ENCODE peak calls at places on chromosomes 11 and 22, in ten cellular contexts. U is esophagus squamous epithelium; G is cardiac muscle cell; S is mucosa of descending colon; L is CD8-positive, alpha-beta T cell; I is neural progenitor cell; A is left lung; Y is mammary epithelial cell; K is HAP-1; W is HCT116. J is an unnamed sample. For H3K9me3, the result is how much of the 10 kb centered on the place peaks cover.

GRCh38 chr22:35839811-35840739 is 122.4 kb downstream of the APOL5 start:
- DNase-seq in U (peak), G (peak), S (peak), L (no peak), I (peak), A (peak), Y (peak), K (peak), W (peak), J (no peak)

GRCh38 chr11:62724171-62724570 is 3.1 kb downstream of the HNRNPUL2 start:
- DNase-seq in U (no peak), G (no peak), S (no peak), L (no peak), I (no peak), A (no peak), Y (no peak), K (no peak), W (no peak), J (no peak)

GRCh38 chr22:50674606-50675552 is 2.3 kb downstream of the SHANK3 start:
- DNase-seq in U (no peak), G (peak), S (peak), L (no peak), I (peak), A (peak), Y (peak), K (peak), W (peak), J (no peak)

GRCh38 chr11:98227266-98227665 is 793.5 kb upstream of the CNTN5 start:
- DNase-seq in U (no peak), G (no peak), S (no peak), L (no peak), I (no peak), A (no peak), Y (no peak), K (no peak), W (no peak), J (no peak)

GRCh38 chr11:126607374-126607773 is 251.9 kb downstream of the ST3GAL4 start:
- DNase-seq in U (no peak), G (peak), S (peak), L (no peak), I (peak), A (no peak), Y (peak), K (peak), W (peak), J (no peak)

GRCh38 chr11:73393479-73394415 is 17.5 kb downstream of the RELT start:
- DNase-seq in U (peak), G (peak), S (peak), L (peak), I (peak), A (no peak), Y (peak), K (no peak), W (peak), J (peak)

GRCh38 chr11:123316003-123316402 is 114.1 kb upstream of the GRAMD1B start:
- DNase-seq in U (no peak), G (no peak), S (no peak), L (no peak), I (no peak), A (no peak), Y (no peak), K (no peak), W (no peak), J (no peak)

GRCh38 chr22:19174106-19175025 is 4.2 kb downstream of the SLC25A1 start:
- DNase-seq in U (no peak), G (no peak), S (no peak), L (no peak), I (peak), A (no peak), Y (peak), K (no peak), W (no peak), J (no peak)

GRCh38 chr11:77205467-77206263 is 77.6 kb downstream of the MYO7A start:
- DNase-seq in U (no peak), G (no peak), S (no peak), L (no peak), I (no peak), A (no peak), Y (no peak), K (no peak), W (no peak), J (no peak)

GRCh38 chr11:19779740-19780139 is 67.1 kb downstream of the NAV2 start:
- DNase-seq in U (no peak), G (no peak), S (no peak), L (no peak), I (no peak), A (no peak), Y (no peak), K (no peak), W (no peak), J (no peak)

GRCh38 chr22:23276656-23277582 is 96.6 kb downstream of the BCR start:
- DNase-seq in U (no peak), G (no peak), S (no peak), L (no peak), I (no peak), A (no peak), Y (no peak), K (no peak), W (no peak), J (no peak)

GRCh38 chr11:112968988-112969714 is 7.9 kb downstream of the NCAM1 start:
- DNase-seq in U (no peak), G (no peak), S (no peak), L (no peak), I (no peak), A (no peak), Y (no peak), K (no peak), W (no peak), J (no peak)

GRCh38 chr11:95074806-95075563 is 8.3 kb downstream of the SRSF8 start:
- DNase-seq in U (no peak), G (peak), S (peak), L (no peak), I (no peak), A (peak), Y (no peak), K (no peak), W (no peak), J (no peak)

GRCh38 chr11:125397421-125397820 is 98.6 kb downstream of the FEZ1 start:
- DNase-seq in U (no peak), G (no peak), S (no peak), L (no peak), I (no peak), A (no peak), Y (no peak), K (no peak), W (no peak), J (no peak)

GRCh38 chr22:39808087-39808486 is 85.5 kb downstream of the ENTHD1 start:
- DNase-seq in U (no peak), G (no peak), S (peak), L (peak), I (peak), A (no peak), Y (no peak), K (no peak), W (peak), J (no peak)

GRCh38 chr11:1028616-1029015 is 7.9 kb downstream of the MUC6 start:
- DNase-seq in U (no peak), G (no peak), S (no peak), L (no peak), I (no peak), A (no peak), Y (no peak), K (no peak), W (no peak), J (no peak)

GRCh38 chr11:6925636-6926207 is 504 bp upstream of the ZNF215 start:
- DNase-seq in U (no peak), G (no peak), S (no peak), L (no peak), I (peak), A (no peak), Y (peak), K (peak), W (peak), J (no peak)

GRCh38 chr11:12086271-12087074 is 23.9 kb upstream of the MICAL2 start:
- DNase-seq in U (no peak), G (no peak), S (peak), L (no peak), I (no peak), A (peak), Y (peak), K (no peak), W (peak), J (no peak)

GRCh38 chr11:106280041-106280440 is 202.6 kb downstream of the AASDHPPT start:
- DNase-seq in U (no peak), G (no peak), S (no peak), L (no peak), I (peak), A (no peak), Y (no peak), K (no peak), W (no peak), J (no peak)

GRCh38 chr11:107653077-107653476 is 58.8 kb downstream of the SLN start:
- DNase-seq in U (no peak), G (no peak), S (no peak), L (no peak), I (no peak), A (no peak), Y (no peak), K (no peak), W (no peak), J (no peak)

GRCh38 chr11:31355817-31356216 is 13.7 kb downstream of the DCDC1 start:
- DNase-seq in U (no peak), G (no peak), S (no peak), L (no peak), I (no peak), A (no peak), Y (peak), K (no peak), W (no peak), J (no peak)

GRCh38 chr11:28243057-28243456 is 134.9 kb downstream of the METTL15 start:
- DNase-seq in U (no peak), G (no peak), S (no peak), L (no peak), I (no peak), A (no peak), Y (no peak), K (no peak), W (no peak), J (no peak)

GRCh38 chr11:13928566-13929251 is 33.8 kb upstream of the SPON1 start:
- DNase-seq in U (no peak), G (no peak), S (no peak), L (no peak), I (no peak), A (no peak), Y (peak), K (no peak), W (no peak), J (no peak)

GRCh38 chr22:28894320-28894719 is 10.9 kb downstream of the ZNRF3 start:
- DNase-seq in U (no peak), G (no peak), S (peak), L (no peak), I (no peak), A (no peak), Y (peak), K (no peak), W (no peak), J (no peak)

GRCh38 chr22:23532756-23533155 is 47.3 kb downstream of the IGLL1 start:
- DNase-seq in U (no peak), G (no peak), S (peak), L (no peak), I (no peak), A (peak), Y (no peak), K (no peak), W (no peak), J (no peak)

GRCh38 chr11:134468796-134469195 is 56.8 kb upstream of the B3GAT1 start:
- DNase-seq in U (no peak), G (no peak), S (no peak), L (no peak), I (no peak), A (no peak), Y (no peak), K (no peak), W (no peak), J (no peak)

GRCh38 chr11:134471341-134472187 is 59.5 kb upstream of the B3GAT1 start:
- DNase-seq in U (no peak), G (no peak), S (no peak), L (no peak), I (no peak), A (no peak), Y (no peak), K (no peak), W (no peak), J (no peak)

GRCh38 chr11:134469627-134470026 is 57.6 kb upstream of the B3GAT1 start:
- DNase-seq in U (no peak), G (no peak), S (no peak), L (no peak), I (no peak), A (no peak), Y (no peak), K (no peak), W (peak), J (no peak)

GRCh38 chr11:134472188-134472455 is 60.1 kb upstream of the B3GAT1 start:
- DNase-seq in U (no peak), G (no peak), S (no peak), L (no peak), I (no peak), A (no peak), Y (no peak), K (no peak), W (no peak), J (no peak)

GRCh38 chr11:134470238-134470637 is 58.2 kb upstream of the B3GAT1 start:
- DNase-seq in U (no peak), G (no peak), S (no peak), L (no peak), I (no peak), A (no peak), Y (no peak), K (no peak), W (no peak), J (no peak)
- H3K9me3 ChIP-seq in U (under half), G (under half), S (under half), L (under half), I (under half), A (under half), Y (under half), K (under half), W (under half), J (under half)

GRCh38 chr11:2649848-2650247 is 49.9 kb downstream of the KCNQ1OT1 start:
- DNase-seq in U (no peak), G (no peak), S (no peak), L (no peak), I (no peak), A (no peak), Y (no peak), K (no peak), W (no peak), J (no peak)

GRCh38 chr11:2650343-2650867 is 49.4 kb downstream of the KCNQ1OT1 start:
- DNase-seq in U (no peak), G (no peak), S (no peak), L (no peak), I (no peak), A (no peak), Y (no peak), K (no peak), W (no peak), J (no peak)

GRCh38 chr11:2651826-2652237 is 48.0 kb downstream of the KCNQ1OT1 start:
- DNase-seq in U (no peak), G (no peak), S (no peak), L (no peak), I (no peak), A (no peak), Y (no peak), K (no peak), W (no peak), J (no peak)

GRCh38 chr11:2652362-2652761 is 47.4 kb downstream of the KCNQ1OT1 start:
- DNase-seq in U (no peak), G (no peak), S (no peak), L (no peak), I (no peak), A (no peak), Y (no peak), K (no peak), W (no peak), J (no peak)

DNA sequence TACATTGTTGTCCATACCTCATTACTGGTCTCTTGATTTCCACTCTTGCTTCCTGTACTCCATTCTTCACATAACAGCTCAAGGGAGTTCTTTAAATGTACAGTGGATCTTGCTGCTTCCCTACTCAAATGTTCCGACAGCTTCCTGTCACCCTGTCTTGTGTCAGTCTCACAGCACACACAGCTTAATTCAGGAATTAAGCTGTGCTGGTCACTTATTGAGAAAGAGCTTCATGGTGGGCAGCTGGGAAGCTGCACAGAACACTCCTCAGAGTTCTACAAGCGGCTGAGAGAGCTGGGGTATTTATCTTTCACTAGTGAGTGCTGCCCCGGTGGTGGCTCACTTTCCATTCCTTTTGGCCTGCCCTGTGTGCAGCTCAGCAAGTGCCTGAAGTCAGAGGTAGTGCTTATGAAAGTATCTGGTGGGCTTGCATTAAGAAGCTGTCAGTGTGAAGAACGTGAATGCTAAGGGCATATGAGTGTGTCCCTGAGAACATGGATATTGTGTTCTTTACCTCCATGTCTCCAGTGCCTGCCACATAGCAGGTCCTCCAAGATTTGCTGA is 48.7 kb downstream of the KCNQ1OT1 start:
- DNase-seq in U (no peak), G (no peak), S (no peak), L (no peak), I (no peak), A (no peak), Y (no peak), K (no peak), W (no peak), J (no peak)
- H3K9me3 ChIP-seq in U (under half), G (under half), S (under half), L (under half), I (under half), A (under half), Y (under half), K (under half), W (under half), J (under half)

GRCh38 chr11:67532889-67533288 is 9.6 kb upstream of the CABP2 start:
- DNase-seq in U (no peak), G (no peak), S (no peak), L (no peak), I (no peak), A (no peak), Y (no peak), K (no peak), W (no peak), J (no peak)

GRCh38 chr11:67530282-67530592 is 7.0 kb upstream of the CABP2 start:
- DNase-seq in U (no peak), G (no peak), S (no peak), L (no peak), I (no peak), A (no peak), Y (no peak), K (no peak), W (no peak), J (no peak)

GRCh38 chr11:67538306-67538705 is 15.1 kb upstream of the CABP2 start:
- DNase-seq in U (no peak), G (no peak), S (no peak), L (no peak), I (no peak), A (no peak), Y (no peak), K (no peak), W (no peak), J (no peak)

GRCh38 chr11:67535577-67535976 is 12.3 kb upstream of the CABP2 start:
- DNase-seq in U (no peak), G (no peak), S (no peak), L (no peak), I (no peak), A (no peak), Y (no peak), K (no peak), W (no peak), J (no peak)

DNA sequence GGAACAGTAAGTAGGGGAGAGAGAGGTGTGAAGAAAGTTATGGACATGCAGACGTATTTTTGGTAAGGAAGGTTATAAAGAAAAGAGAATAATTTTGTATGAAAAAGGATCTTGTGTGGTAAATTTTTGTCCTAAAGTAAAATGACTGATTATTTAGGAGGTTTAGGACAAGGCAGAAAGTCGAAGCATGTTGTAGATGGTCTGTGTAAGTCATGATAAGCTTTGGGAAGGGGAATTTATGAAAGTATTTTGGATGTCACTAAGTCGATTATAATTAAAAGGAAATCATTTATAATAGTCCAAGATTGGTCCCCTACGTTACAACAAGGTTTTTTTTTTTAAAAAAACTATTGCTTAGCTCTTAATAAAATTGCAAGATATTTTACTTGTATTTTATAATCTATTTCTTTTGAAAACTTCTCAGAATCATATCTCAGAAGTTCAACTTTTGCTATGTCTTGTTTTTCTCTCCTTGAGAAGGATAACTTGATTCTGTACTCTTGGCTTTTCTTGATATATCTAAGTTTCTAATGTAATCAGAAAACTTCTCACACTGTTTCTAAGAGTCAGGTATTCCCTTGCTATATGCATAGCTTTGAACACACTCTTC is 10.9 kb upstream of the CABP2 start:
- DNase-seq in U (no peak), G (no peak), S (no peak), L (no peak), I (peak), A (no peak), Y (peak), K (no peak), W (peak), J (no peak)
- H3K9me3 ChIP-seq in U (under half), G (under half), S (under half), L (under half), I (under half), A (under half), Y (under half), K (under half), W (under half), J (under half)

GRCh38 chr22:47259049-47259448 is 496.6 kb downstream of the TBC1D22A start:
- DNase-seq in U (no peak), G (no peak), S (no peak), L (no peak), I (no peak), A (no peak), Y (no peak), K (no peak), W (no peak), J (no peak)

GRCh38 chr22:47257566-47257965 is 495.1 kb downstream of the TBC1D22A start:
- DNase-seq in U (no peak), G (no peak), S (no peak), L (no peak), I (no peak), A (no peak), Y (no peak), K (no peak), W (no peak), J (no peak)

GRCh38 chr22:47260551-47260950 is 498.1 kb downstream of the TBC1D22A start:
- DNase-seq in U (no peak), G (no peak), S (no peak), L (no peak), I (no peak), A (no peak), Y (no peak), K (no peak), W (no peak), J (no peak)

DNA sequence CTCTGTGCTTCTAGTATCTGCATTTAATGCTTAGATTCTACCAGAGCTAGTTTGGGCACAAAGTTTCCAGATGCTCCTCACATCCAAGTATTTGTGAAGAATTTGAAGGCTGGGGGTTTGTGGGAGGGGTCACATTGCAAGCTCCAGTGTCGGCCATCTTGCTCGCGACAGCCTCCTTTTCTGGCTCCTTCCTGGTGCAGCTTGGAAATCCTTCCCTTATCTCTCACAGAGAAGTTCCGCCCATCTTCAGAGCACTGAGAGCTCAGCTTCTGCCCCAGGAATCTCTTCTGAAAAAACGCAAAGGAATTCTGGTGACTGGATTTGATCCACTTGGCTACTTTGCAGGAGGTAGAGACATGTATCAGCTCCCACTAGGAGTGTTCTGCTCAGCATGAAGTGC is 497.5 kb downstream of the TBC1D22A start:
- DNase-seq in U (no peak), G (no peak), S (no peak), L (no peak), I (no peak), A (no peak), Y (no peak), K (no peak), W (no peak), J (no peak)
- H3K9me3 ChIP-seq in U (under half), G (under half), S (under half), L (under half), I (under half), A (under half), Y (under half), K (under half), W (under half), J (under half)

J was measured in T-helper 17 cell.